ENCODE peak calls at places on chromosomes 1 and 21, in four cellular contexts. One of them, this sample, is unnamed.

GRCh38 chr1:24297187-24297851 is 21.8 kb upstream of the GRHL3 start:
- DNase-seq in uterus: no peak
- DNase-seq in stomach: no peak
- DNase-seq in lower lobe of right lung: no peak
- DNase-seq in this sample: no peak

GRCh38 chr1:169138866-169139670 is 32.6 kb downstream of the ATP1B1 start:
- DNase-seq in lower lobe of right lung: no peak
- DNase-seq in stomach: no peak
- DNase-seq in uterus: no peak
- DNase-seq in this sample: no peak

GRCh38 chr1:33263890-33264504 is 7.7 kb downstream of the ZNF362 start:
- DNase-seq in uterus: no peak
- DNase-seq in lower lobe of right lung: no peak
- DNase-seq in stomach: no peak
- DNase-seq in this sample: no peak

GRCh38 chr1:196271212-196271947 is 336.9 kb downstream of the KCNT2 start:
- DNase-seq in uterus: no peak
- DNase-seq in lower lobe of right lung: no peak
- DNase-seq in stomach: no peak
- DNase-seq in this sample: no peak

GRCh38 chr1:239896569-239896968 is 195.1 kb upstream of the FMN2 start:
- DNase-seq in uterus: no peak
- DNase-seq in lower lobe of right lung: no peak
- DNase-seq in stomach: no peak
- DNase-seq in this sample: no peak

GRCh38 chr1:18868801-18869424 is 9.5 kb upstream of the TAS1R2 start:
- DNase-seq in lower lobe of right lung: no peak
- DNase-seq in uterus: no peak
- DNase-seq in stomach: no peak
- DNase-seq in this sample: no peak

GRCh38 chr1:27658951-27659496 is 13.0 kb downstream of the IFI6 start:
- DNase-seq in uterus: no peak
- DNase-seq in lower lobe of right lung: no peak
- DNase-seq in stomach: no peak
- DNase-seq in this sample: no peak

GRCh38 chr1:11918779-11919519 is 7.3 kb downstream of the KIAA2013 start:
- DNase-seq in lower lobe of right lung: no peak
- DNase-seq in uterus: peak; percentile 78
- DNase-seq in stomach: no peak
- DNase-seq in this sample: peak; percentile 28

GRCh38 chr1:32107742-32108661 is at the start of gene KPNA6:
- DNase-seq in uterus: peak; percentile 93
- DNase-seq in stomach: peak; percentile 90
- DNase-seq in lower lobe of right lung: peak; percentile 89
- DNase-seq in this sample: peak; percentile 88

GRCh38 chr21:43923391-43923790 is 58.4 kb downstream of the AGPAT3 start:
- DNase-seq in uterus: no peak
- DNase-seq in stomach: no peak
- DNase-seq in lower lobe of right lung: no peak
- DNase-seq in this sample: no peak

GRCh38 chr1:56295949-56296929 is 283.1 kb downstream of the PLPP3 start:
- DNase-seq in uterus: no peak
- DNase-seq in lower lobe of right lung: no peak
- DNase-seq in stomach: no peak
- DNase-seq in this sample: no peak

GRCh38 chr1:43994071-43994470 is 2.7 kb downstream of the CCDC24 start:
- DNase-seq in stomach: no peak
- DNase-seq in uterus: no peak
- DNase-seq in lower lobe of right lung: no peak
- DNase-seq in this sample: no peak

GRCh38 chr1:53949023-53949611 is 3.0 kb downstream of the LRRC42 start:
- DNase-seq in lower lobe of right lung: no peak
- DNase-seq in stomach: no peak
- DNase-seq in uterus: peak; percentile 43
- DNase-seq in this sample: peak; percentile 44

GRCh38 chr1:97174039-97174704 is 452.6 kb downstream of the PTBP2 start:
- DNase-seq in stomach: no peak
- DNase-seq in uterus: no peak
- DNase-seq in lower lobe of right lung: no peak
- DNase-seq in this sample: no peak

DNA sequence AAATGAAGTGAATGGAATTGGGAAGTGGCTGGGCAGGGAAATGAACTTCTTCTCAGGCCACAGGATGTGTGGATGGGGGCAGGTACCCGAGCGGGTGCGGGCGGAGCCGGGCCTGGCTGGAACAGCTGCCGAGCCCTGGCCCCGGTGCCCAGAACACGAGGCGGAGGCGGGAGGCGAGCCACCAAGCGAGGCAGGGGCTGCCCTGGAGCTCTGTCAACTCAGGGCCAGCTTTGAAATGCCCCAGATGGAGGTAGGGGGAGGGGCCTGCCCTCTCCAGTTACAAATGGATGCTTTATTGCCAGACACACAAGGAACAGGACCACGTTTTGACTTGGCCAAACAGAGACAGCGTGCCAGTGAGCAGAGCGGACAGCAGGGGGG is 240.3 kb downstream of the SDCCAG8 start:
- DNase-seq in lower lobe of right lung: no peak
- DNase-seq in uterus: no peak
- DNase-seq in stomach: no peak
- DNase-seq in this sample: no peak
- TF ChIP-seq CTCF in lower lobe of right lung: no peak
- TF ChIP-seq CTCF in uterus: no peak
- TF ChIP-seq CTCF in stomach: no peak
- TF ChIP-seq CTCF in this sample: no peak

DNA sequence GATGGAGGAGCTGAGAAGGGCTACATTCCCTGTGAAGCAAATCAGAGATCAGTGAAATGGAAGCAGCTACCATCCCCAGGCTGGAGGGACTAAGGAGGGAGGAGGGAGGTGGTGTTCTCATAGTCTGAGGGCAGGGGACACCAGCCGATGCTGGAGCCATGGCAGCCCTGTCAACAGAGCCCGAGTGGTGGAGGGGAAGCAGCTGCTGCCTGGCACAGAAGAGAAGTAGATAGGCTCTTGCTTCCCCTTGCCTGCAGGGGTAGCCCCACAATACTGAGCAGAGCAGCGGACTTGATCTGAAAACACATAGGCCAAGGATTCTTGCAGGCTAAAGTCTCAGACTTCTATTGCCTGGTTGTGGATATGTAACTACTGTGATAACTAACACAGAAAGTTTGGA is 255.1 kb downstream of the FGGY start:
- DNase-seq in stomach: no peak
- DNase-seq in lower lobe of right lung: peak; percentile 52
- DNase-seq in uterus: no peak
- DNase-seq in this sample: no peak
- TF ChIP-seq CTCF in stomach: no peak
- TF ChIP-seq CTCF in lower lobe of right lung: no peak
- TF ChIP-seq CTCF in uterus: no peak
- TF ChIP-seq CTCF in this sample: no peak

GRCh38 chr21:46635324-46636180 is at the start of gene PRMT2:
- DNase-seq in lower lobe of right lung: peak; percentile 98
- DNase-seq in stomach: peak; percentile 98
- DNase-seq in uterus: peak; percentile 96
- DNase-seq in this sample: peak; percentile 96
- TF ChIP-seq CTCF in lower lobe of right lung: no peak
- TF ChIP-seq CTCF in stomach: no peak
- TF ChIP-seq CTCF in uterus: peak; percentile 27
- TF ChIP-seq CTCF in this sample: no peak

DNA sequence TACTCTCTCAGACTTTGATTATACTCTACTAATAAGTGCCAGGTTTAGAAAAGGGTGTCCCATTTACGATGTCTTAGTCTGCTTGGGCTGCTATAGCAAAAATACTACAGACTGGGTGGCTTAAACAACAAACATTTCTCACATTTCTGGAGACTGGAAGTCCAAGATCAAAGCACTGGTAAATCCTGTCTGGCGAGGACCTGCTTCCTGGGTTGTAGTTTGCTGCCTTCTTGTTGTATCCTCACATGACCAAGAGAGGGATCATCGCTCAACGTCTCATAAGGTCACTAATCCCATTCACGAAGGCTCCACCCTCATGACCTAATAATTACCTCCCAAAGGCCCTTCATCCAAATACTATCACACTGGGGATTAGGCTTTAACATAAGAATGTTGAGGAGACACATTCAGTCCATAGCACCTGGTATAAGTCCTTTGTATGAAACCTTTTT is 12.0 kb downstream of the PRDX6 start:
- DNase-seq in lower lobe of right lung: no peak
- DNase-seq in uterus: no peak
- DNase-seq in stomach: no peak
- DNase-seq in this sample: peak; percentile 20
- TF ChIP-seq CTCF in lower lobe of right lung: no peak
- TF ChIP-seq CTCF in uterus: no peak
- TF ChIP-seq CTCF in stomach: no peak
- TF ChIP-seq CTCF in this sample: no peak

GRCh38 chr1:40311692-40312091 is 5.4 kb downstream of the COL9A2 start:
- DNase-seq in stomach: no peak
- DNase-seq in lower lobe of right lung: no peak
- DNase-seq in uterus: no peak
- DNase-seq in this sample: no peak

GRCh38 chr1:40310129-40310461 is 7.0 kb downstream of the COL9A2 start:
- DNase-seq in lower lobe of right lung: no peak
- DNase-seq in stomach: no peak
- DNase-seq in uterus: no peak
- DNase-seq in this sample: no peak

GRCh38 chr1:40312238-40313205 is 4.6 kb downstream of the COL9A2 start:
- DNase-seq in uterus: no peak
- DNase-seq in stomach: peak; percentile 81
- DNase-seq in lower lobe of right lung: peak; percentile 85
- DNase-seq in this sample: peak; percentile 69

GRCh38 chr1:40309374-40310128 is 7.5 kb downstream of the COL9A2 start:
- DNase-seq in uterus: no peak
- DNase-seq in lower lobe of right lung: no peak
- DNase-seq in stomach: no peak
- DNase-seq in this sample: no peak

DNA sequence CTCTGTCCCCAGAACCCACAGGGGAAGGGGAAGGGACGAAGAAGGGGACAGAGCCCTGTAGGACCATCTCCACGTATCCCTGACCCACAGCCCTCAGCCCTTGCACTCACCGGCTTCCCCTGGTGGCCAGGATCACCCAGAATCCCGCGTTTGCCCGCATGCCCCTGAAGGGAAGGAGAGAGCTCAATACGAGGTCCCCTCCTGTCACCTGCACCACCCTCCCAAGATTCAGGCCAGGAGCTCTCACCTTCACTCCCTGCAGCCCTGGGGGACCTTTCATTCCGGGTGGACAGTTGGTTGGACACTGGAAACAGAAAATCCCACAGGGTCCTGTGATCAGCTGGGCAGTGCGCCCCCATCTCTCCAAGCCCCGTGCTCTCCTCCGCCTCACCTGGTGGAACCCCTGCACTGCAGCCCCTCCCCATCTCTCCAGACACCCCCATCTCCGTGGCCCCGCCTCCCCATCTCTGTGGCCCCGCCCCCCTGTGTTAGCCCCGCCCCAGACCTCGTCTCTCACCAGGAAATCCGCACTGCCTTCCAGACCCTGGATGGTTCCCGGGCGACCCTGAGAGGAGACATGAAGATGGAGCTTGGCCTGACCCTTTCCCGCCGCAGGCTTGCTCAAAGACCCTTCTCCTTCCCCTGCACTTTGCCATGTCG is 6.0 kb downstream of the COL9A2 start:
- DNase-seq in lower lobe of right lung: no peak
- DNase-seq in uterus: no peak
- DNase-seq in stomach: no peak
- DNase-seq in this sample: no peak
- TF ChIP-seq CTCF in lower lobe of right lung: no peak
- TF ChIP-seq CTCF in uterus: no peak
- TF ChIP-seq CTCF in stomach: no peak
- TF ChIP-seq CTCF in this sample: no peak

GRCh38 chr1:163701783-163702182 is 380.0 kb downstream of the NUF2 start:
- DNase-seq in lower lobe of right lung: no peak
- DNase-seq in uterus: no peak
- DNase-seq in stomach: no peak
- DNase-seq in this sample: no peak
- TF ChIP-seq CTCF in lower lobe of right lung: no peak
- TF ChIP-seq CTCF in uterus: no peak
- TF ChIP-seq CTCF in stomach: no peak
- TF ChIP-seq CTCF in this sample: no peak

GRCh38 chr1:160821627-160822026 is 25.7 kb downstream of the LY9 start:
- DNase-seq in lower lobe of right lung: no peak
- DNase-seq in stomach: no peak
- DNase-seq in uterus: no peak
- DNase-seq in this sample: no peak
- TF ChIP-seq CTCF in lower lobe of right lung: no peak
- TF ChIP-seq CTCF in stomach: no peak
- TF ChIP-seq CTCF in uterus: no peak
- TF ChIP-seq CTCF in this sample: no peak

GRCh38 chr1:216193839-216194443 is 229.3 kb downstream of the USH2A start:
- DNase-seq in lower lobe of right lung: no peak
- DNase-seq in uterus: no peak
- DNase-seq in stomach: no peak
- DNase-seq in this sample: peak; percentile 36
- TF ChIP-seq CTCF in lower lobe of right lung: no peak
- TF ChIP-seq CTCF in uterus: no peak
- TF ChIP-seq CTCF in stomach: peak; percentile 14
- TF ChIP-seq CTCF in this sample: peak; percentile 22

DNA sequence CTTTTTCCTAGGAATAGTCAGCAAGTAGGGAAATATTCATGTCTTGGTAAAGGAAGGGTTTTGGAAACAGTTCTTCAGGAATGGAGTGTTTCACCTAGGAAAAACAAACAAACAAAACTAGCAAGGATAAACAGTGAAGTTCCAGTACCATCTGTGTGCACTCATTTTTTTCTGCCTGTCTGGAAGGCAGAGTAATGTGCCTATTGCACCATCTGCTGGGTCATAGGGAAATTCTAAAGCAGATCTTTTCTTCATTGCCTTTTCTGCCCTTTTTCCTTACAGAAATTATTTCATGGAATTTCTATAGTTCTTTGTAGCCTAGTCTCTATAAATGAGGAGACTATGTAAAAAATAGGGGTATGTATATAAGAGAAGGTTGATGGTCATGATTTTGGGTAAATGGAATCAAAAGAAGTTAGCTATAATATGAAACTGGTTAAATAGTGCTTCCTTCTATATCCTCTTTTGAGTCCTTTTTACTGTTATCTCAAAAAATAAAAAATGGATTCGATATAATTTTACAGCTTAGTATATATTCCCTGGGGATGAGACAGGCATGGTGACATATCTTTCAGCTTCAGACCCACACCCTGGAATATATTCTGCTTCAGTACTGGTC is 3.4 kb upstream of the HRNR start:
- DNase-seq in stomach: no peak
- DNase-seq in uterus: no peak
- DNase-seq in lower lobe of right lung: no peak
- DNase-seq in this sample: no peak
- TF ChIP-seq CTCF in stomach: no peak
- TF ChIP-seq CTCF in uterus: no peak
- TF ChIP-seq CTCF in lower lobe of right lung: no peak
- TF ChIP-seq CTCF in this sample: no peak

This sample was measured in Calu3.